ENCODE peak calls at places on chromosome 17, in five cellular contexts. V, O, C, B and H are unnamed samples.

GRCh38 chr17:47713980-47714689 is 18.9 kb upstream of the TBX21 start:
- DNase-seq in O (no peak), B (no peak), V (no peak), C (no peak), H (no peak)

GRCh38 chr17:38746004-38746892 is 1.9 kb downstream of the PCGF2 start:
- DNase-seq in V (no peak), O (peak; percentile 50), B (no peak), C (no peak), H (no peak)

GRCh38 chr17:20992987-20993862 is 49.6 kb downstream of the USP22 start:
- DNase-seq in V (peak; percentile 61), B (peak; percentile 66), C (peak; percentile 30), O (peak; percentile 76), H (no peak)

GRCh38 chr17:60392845-60393702 is 1.1 kb upstream of the USP32 start:
- DNase-seq in V (peak; percentile 86), O (peak; percentile 67), C (peak; percentile 53), B (no peak), H (peak; percentile 6)

GRCh38 chr17:69240201-69240600 is 11.6 kb upstream of the ABCA10 start:
- DNase-seq in O (no peak), C (no peak), B (no peak), V (no peak), H (no peak)

GRCh38 chr17:2053380-2054261 is 1.3 kb upstream of the HIC1 start:
- DNase-seq in B (peak; percentile 58), V (no peak), C (peak; percentile 58), O (peak; percentile 86), H (peak; percentile 50)

GRCh38 chr17:30074254-30074653 is 42.4 kb upstream of the NSRP1 start:
- DNase-seq in O (no peak), V (no peak), C (no peak), B (no peak), H (no peak)

GRCh38 chr17:35127751-35128514 is 6.5 kb downstream of the FNDC8 start:
- DNase-seq in V (no peak), O (no peak), C (peak; percentile 8), B (no peak), H (no peak)

GRCh38 chr17:65750678-65751077 is 189.2 kb upstream of the AXIN2 start:
- DNase-seq in O (no peak), V (peak; percentile 90), B (peak; percentile 53), C (peak; percentile 92), H (peak; percentile 41)

GRCh38 chr17:67200727-67201301 is 44.2 kb downstream of the HELZ start:
- DNase-seq in C (peak; percentile 34), B (no peak), O (no peak), V (peak; percentile 21), H (no peak)

GRCh38 chr17:79992657-79993389 is 42.8 kb downstream of the TBC1D16 start:
- DNase-seq in B (no peak), C (no peak), V (no peak), O (no peak), H (no peak)

GRCh38 chr17:2138318-2138717 is 83.4 kb downstream of the HIC1 start:
- DNase-seq in B (peak; percentile 11), O (no peak), C (no peak), V (peak; percentile 65), H (no peak)